ENCODE peak calls at places on chromosomes 2 and 18, in five cellular contexts. One of them, this sample, is unnamed.

GRCh38 chr2:177484396-177484795 is 91.8 kb downstream of the AGPS start:
- DNase-seq in tibial nerve: no peak
- DNase-seq in right cardiac atrium: no peak
- DNase-seq in fibroblast of lung: no peak
- DNase-seq in mammary epithelial cell: no peak
- DNase-seq in this sample: no peak

GRCh38 chr18:13521418-13521817 is 204.9 kb downstream of the FAM210A start:
- DNase-seq in fibroblast of lung: no peak
- DNase-seq in right cardiac atrium: no peak
- DNase-seq in mammary epithelial cell: no peak
- DNase-seq in tibial nerve: no peak
- DNase-seq in this sample: no peak

GRCh38 chr2:196208915-196209314 is 37.5 kb upstream of the STK17B start:
- DNase-seq in mammary epithelial cell: no peak
- DNase-seq in fibroblast of lung: peak; percentile 7
- DNase-seq in tibial nerve: no peak
- DNase-seq in right cardiac atrium: no peak
- DNase-seq in this sample: no peak

GRCh38 chr2:128645631-128646030 is 327.0 kb upstream of the HS6ST1 start:
- DNase-seq in mammary epithelial cell: no peak
- DNase-seq in right cardiac atrium: no peak
- DNase-seq in fibroblast of lung: no peak
- DNase-seq in tibial nerve: no peak
- DNase-seq in this sample: peak; percentile 11

GRCh38 chr2:234218261-234219180 is 168.0 kb downstream of the SPP2 start:
- DNase-seq in tibial nerve: no peak
- DNase-seq in mammary epithelial cell: no peak
- DNase-seq in right cardiac atrium: no peak
- DNase-seq in fibroblast of lung: no peak
- DNase-seq in this sample: no peak

GRCh38 chr2:38737925-38738324 is 13.2 kb downstream of the SRSF7 start:
- DNase-seq in mammary epithelial cell: no peak
- DNase-seq in tibial nerve: no peak
- DNase-seq in fibroblast of lung: no peak
- DNase-seq in right cardiac atrium: no peak
- DNase-seq in this sample: no peak

GRCh38 chr2:18814387-18814786 is 225.0 kb upstream of the NT5C1B start:
- DNase-seq in mammary epithelial cell: no peak
- DNase-seq in fibroblast of lung: peak; percentile 85
- DNase-seq in tibial nerve: no peak
- DNase-seq in right cardiac atrium: no peak
- DNase-seq in this sample: no peak

GRCh38 chr2:63186331-63186730 is 135.7 kb downstream of the OTX1 start:
- DNase-seq in right cardiac atrium: no peak
- DNase-seq in tibial nerve: no peak
- DNase-seq in mammary epithelial cell: peak; percentile 13
- DNase-seq in fibroblast of lung: no peak
- DNase-seq in this sample: no peak

GRCh38 chr2:111213877-111214276 is 93.2 kb downstream of the BCL2L11 start:
- DNase-seq in mammary epithelial cell: no peak
- DNase-seq in fibroblast of lung: no peak
- DNase-seq in right cardiac atrium: no peak
- DNase-seq in tibial nerve: no peak
- DNase-seq in this sample: no peak

GRCh38 chr2:98281607-98282006 is 64.6 kb upstream of the CNGA3 start:
- DNase-seq in fibroblast of lung: no peak
- DNase-seq in mammary epithelial cell: no peak
- DNase-seq in right cardiac atrium: no peak
- DNase-seq in tibial nerve: no peak
- DNase-seq in this sample: no peak

GRCh38 chr18:52510139-52510538 is 170.1 kb downstream of the DCC start:
- DNase-seq in mammary epithelial cell: no peak
- DNase-seq in tibial nerve: no peak
- DNase-seq in fibroblast of lung: no peak
- DNase-seq in right cardiac atrium: no peak
- DNase-seq in this sample: peak; percentile 5

GRCh38 chr2:172928754-172929153 is 146.9 kb upstream of the MAP3K20 start:
- DNase-seq in tibial nerve: no peak
- DNase-seq in right cardiac atrium: no peak
- DNase-seq in mammary epithelial cell: no peak
- DNase-seq in fibroblast of lung: peak; percentile 83
- DNase-seq in this sample: no peak

GRCh38 chr2:104539649-104540048 is 314.3 kb upstream of the POU3F3 start:
- DNase-seq in right cardiac atrium: no peak
- DNase-seq in fibroblast of lung: no peak
- DNase-seq in mammary epithelial cell: no peak
- DNase-seq in tibial nerve: no peak
- DNase-seq in this sample: no peak

GRCh38 chr2:126389446-126389845 is 266.5 kb upstream of the GYPC start:
- DNase-seq in mammary epithelial cell: no peak
- DNase-seq in right cardiac atrium: no peak
- DNase-seq in tibial nerve: no peak
- DNase-seq in fibroblast of lung: no peak
- DNase-seq in this sample: no peak

GRCh38 chr2:855177-855576 is 95.5 kb upstream of the SNTG2 start:
- DNase-seq in fibroblast of lung: no peak
- DNase-seq in mammary epithelial cell: no peak
- DNase-seq in tibial nerve: no peak
- DNase-seq in right cardiac atrium: no peak
- DNase-seq in this sample: no peak

GRCh38 chr2:9805435-9806297 is 37.6 kb upstream of the TAF1B start:
- DNase-seq in right cardiac atrium: no peak
- DNase-seq in tibial nerve: peak; percentile 29
- DNase-seq in mammary epithelial cell: no peak
- DNase-seq in fibroblast of lung: peak; percentile 9
- DNase-seq in this sample: no peak

GRCh38 chr2:168700615-168701245 is 101.7 kb upstream of the NOSTRIN start:
- DNase-seq in right cardiac atrium: no peak
- DNase-seq in mammary epithelial cell: peak; percentile 78
- DNase-seq in tibial nerve: no peak
- DNase-seq in fibroblast of lung: peak; percentile 79
- DNase-seq in this sample: no peak

GRCh38 chr2:191677091-191677645 is 768 bp upstream of the NABP1 start:
- DNase-seq in right cardiac atrium: peak; percentile 45
- DNase-seq in mammary epithelial cell: peak; percentile 48
- DNase-seq in tibial nerve: no peak
- DNase-seq in fibroblast of lung: peak; percentile 97
- DNase-seq in this sample: peak; percentile 27

GRCh38 chr2:215614296-215614695 is 178.4 kb upstream of the FN1 start:
- DNase-seq in right cardiac atrium: no peak
- DNase-seq in fibroblast of lung: no peak
- DNase-seq in tibial nerve: no peak
- DNase-seq in mammary epithelial cell: no peak
- DNase-seq in this sample: no peak

GRCh38 chr2:219024059-219024458 is 17.3 kb downstream of the CFAP65 start:
- DNase-seq in tibial nerve: no peak
- DNase-seq in fibroblast of lung: no peak
- DNase-seq in mammary epithelial cell: no peak
- DNase-seq in right cardiac atrium: no peak
- DNase-seq in this sample: no peak

GRCh38 chr2:227513113-227513512 is 41.2 kb downstream of the AGFG1 start:
- DNase-seq in tibial nerve: no peak
- DNase-seq in right cardiac atrium: no peak
- DNase-seq in fibroblast of lung: no peak
- DNase-seq in mammary epithelial cell: no peak
- DNase-seq in this sample: no peak

GRCh38 chr2:44167311-44167907 is 1.3 kb upstream of the PPM1B start:
- DNase-seq in tibial nerve: peak; percentile 12
- DNase-seq in mammary epithelial cell: no peak
- DNase-seq in right cardiac atrium: no peak
- DNase-seq in fibroblast of lung: no peak
- DNase-seq in this sample: no peak

GRCh38 chr2:42092084-42092996 is 44.5 kb downstream of the PKDCC start:
- DNase-seq in fibroblast of lung: peak; percentile 25
- DNase-seq in tibial nerve: no peak
- DNase-seq in right cardiac atrium: no peak
- DNase-seq in mammary epithelial cell: peak; percentile 17
- DNase-seq in this sample: peak; percentile 65

GRCh38 chr2:102253140-102253752 is 58.1 kb upstream of the IL1RL1 start:
- DNase-seq in mammary epithelial cell: peak; percentile 43
- DNase-seq in tibial nerve: no peak
- DNase-seq in fibroblast of lung: no peak
- DNase-seq in right cardiac atrium: no peak
- DNase-seq in this sample: no peak

GRCh38 chr2:43178055-43178598 is 48.3 kb downstream of the ZFP36L2 start:
- DNase-seq in right cardiac atrium: no peak
- DNase-seq in mammary epithelial cell: no peak
- DNase-seq in fibroblast of lung: no peak
- DNase-seq in tibial nerve: no peak
- DNase-seq in this sample: no peak

GRCh38 chr2:188645982-188646381 is 328.2 kb upstream of the COL3A1 start:
- DNase-seq in right cardiac atrium: no peak
- DNase-seq in mammary epithelial cell: no peak
- DNase-seq in fibroblast of lung: peak; percentile 88
- DNase-seq in tibial nerve: no peak
- DNase-seq in this sample: no peak

GRCh38 chr2:196783431-196784094 is 15.9 kb downstream of the GTF3C3 start:
- DNase-seq in fibroblast of lung: peak; percentile 70
- DNase-seq in tibial nerve: no peak
- DNase-seq in mammary epithelial cell: peak; percentile 75
- DNase-seq in right cardiac atrium: no peak
- DNase-seq in this sample: no peak

GRCh38 chr2:181037922-181038321 is 57.5 kb downstream of the UBE2E3 start:
- DNase-seq in fibroblast of lung: peak; percentile 83
- DNase-seq in tibial nerve: no peak
- DNase-seq in mammary epithelial cell: peak; percentile 73
- DNase-seq in right cardiac atrium: no peak
- DNase-seq in this sample: no peak

GRCh38 chr2:188039307-188039706 is 252.4 kb upstream of the GULP1 start:
- DNase-seq in mammary epithelial cell: no peak
- DNase-seq in fibroblast of lung: no peak
- DNase-seq in tibial nerve: no peak
- DNase-seq in right cardiac atrium: no peak
- DNase-seq in this sample: no peak

GRCh38 chr2:157329524-157329923 is 3.9 kb upstream of the ERMN start:
- DNase-seq in fibroblast of lung: no peak
- DNase-seq in tibial nerve: no peak
- DNase-seq in right cardiac atrium: no peak
- DNase-seq in mammary epithelial cell: no peak
- DNase-seq in this sample: no peak

GRCh38 chr2:69711971-69712370 is 30.0 kb upstream of the ANXA4 start:
- DNase-seq in fibroblast of lung: no peak
- DNase-seq in tibial nerve: no peak
- DNase-seq in right cardiac atrium: no peak
- DNase-seq in mammary epithelial cell: no peak
- DNase-seq in this sample: no peak

GRCh38 chr2:28689764-28690163 is 61.9 kb upstream of the PPP1CB start:
- DNase-seq in tibial nerve: no peak
- DNase-seq in right cardiac atrium: no peak
- DNase-seq in mammary epithelial cell: no peak
- DNase-seq in fibroblast of lung: no peak
- DNase-seq in this sample: no peak

GRCh38 chr2:28694364-28694763 is 57.3 kb upstream of the PPP1CB start:
- DNase-seq in tibial nerve: no peak
- DNase-seq in mammary epithelial cell: no peak
- DNase-seq in right cardiac atrium: no peak
- DNase-seq in fibroblast of lung: no peak
- DNase-seq in this sample: no peak

GRCh38 chr2:28692411-28692810 is 59.2 kb upstream of the PPP1CB start:
- DNase-seq in right cardiac atrium: no peak
- DNase-seq in tibial nerve: no peak
- DNase-seq in mammary epithelial cell: no peak
- DNase-seq in fibroblast of lung: no peak
- DNase-seq in this sample: no peak

GRCh38 chr2:28693223-28693622 is 58.4 kb upstream of the PPP1CB start:
- DNase-seq in mammary epithelial cell: no peak
- DNase-seq in fibroblast of lung: no peak
- DNase-seq in tibial nerve: no peak
- DNase-seq in right cardiac atrium: no peak
- DNase-seq in this sample: no peak

DNA sequence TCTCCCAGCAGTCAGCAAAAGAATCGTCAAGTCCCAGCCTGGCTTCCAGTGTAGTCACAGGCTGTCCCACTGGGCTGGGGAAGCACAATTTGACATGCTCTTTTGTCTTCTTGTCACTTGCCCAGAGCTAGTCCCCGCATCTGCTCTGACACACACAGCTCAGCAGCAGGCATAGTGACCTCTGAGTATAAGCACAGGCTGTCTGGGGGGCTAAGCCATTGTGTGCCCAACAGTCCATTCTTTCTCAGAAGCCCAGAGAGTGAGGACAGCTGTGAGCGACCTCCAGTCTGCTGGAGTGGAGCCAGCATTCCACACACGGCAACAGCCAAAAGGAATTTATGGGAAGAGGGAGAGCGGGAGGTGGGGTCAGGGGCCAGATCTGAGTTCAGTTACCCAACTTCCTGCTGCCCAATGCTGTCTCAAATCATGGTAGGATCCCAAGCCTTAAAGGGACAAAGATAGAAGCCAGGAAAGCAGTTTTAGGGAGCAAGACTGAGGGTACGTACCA is 59.8 kb upstream of the PPP1CB start:
- DNase-seq in fibroblast of lung: peak; percentile 82
- DNase-seq in right cardiac atrium: no peak
- DNase-seq in tibial nerve: no peak
- DNase-seq in mammary epithelial cell: no peak
- DNase-seq in this sample: peak; percentile 49
- H3K27ac ChIP-seq in fibroblast of lung: peak overlapping the region; percentile 31
- H3K27ac ChIP-seq in right cardiac atrium: peak overlapping the region; percentile 25
- H3K27ac ChIP-seq in tibial nerve: no peak overlapping the region
- H3K27ac ChIP-seq in mammary epithelial cell: no peak overlapping the region
- H3K27ac ChIP-seq in this sample: no peak overlapping the region

DNA sequence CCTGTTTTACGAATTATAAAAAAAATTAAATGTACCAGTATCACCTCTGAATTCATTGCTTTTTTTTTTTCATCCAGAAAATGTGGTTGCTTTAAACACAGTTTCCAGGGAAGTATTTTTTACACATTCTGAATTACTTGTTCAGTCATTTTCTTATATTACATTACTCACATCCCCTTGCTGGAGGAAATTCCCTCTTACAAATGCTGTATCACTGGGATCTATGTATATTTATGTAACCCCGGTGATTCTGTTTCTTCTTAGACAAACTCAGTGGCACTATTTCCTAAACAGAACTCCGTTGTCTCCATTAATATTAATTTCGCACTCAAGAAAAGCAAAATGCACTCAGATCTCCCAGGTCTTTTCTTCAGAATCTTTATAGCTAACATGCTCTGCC is 1078.5 kb upstream of the ZEB2 start:
- DNase-seq in mammary epithelial cell: peak; percentile 70
- DNase-seq in right cardiac atrium: no peak
- DNase-seq in tibial nerve: no peak
- DNase-seq in fibroblast of lung: peak; percentile 80
- DNase-seq in this sample: no peak
- H3K27ac ChIP-seq in mammary epithelial cell: no peak overlapping the region
- H3K27ac ChIP-seq in right cardiac atrium: no peak overlapping the region
- H3K27ac ChIP-seq in tibial nerve: no peak overlapping the region
- H3K27ac ChIP-seq in fibroblast of lung: no peak overlapping the region
- H3K27ac ChIP-seq in this sample: no peak overlapping the region

GRCh38 chr2:88680266-88680902 is 11.1 kb upstream of the RPIA start:
- DNase-seq in fibroblast of lung: no peak
- DNase-seq in mammary epithelial cell: no peak
- DNase-seq in tibial nerve: peak; percentile 19
- DNase-seq in right cardiac atrium: no peak
- DNase-seq in this sample: no peak
- H3K27ac ChIP-seq in fibroblast of lung: no peak overlapping the region
- H3K27ac ChIP-seq in mammary epithelial cell: no peak overlapping the region
- H3K27ac ChIP-seq in tibial nerve: no peak overlapping the region
- H3K27ac ChIP-seq in right cardiac atrium: no peak overlapping the region
- H3K27ac ChIP-seq in this sample: no peak overlapping the region

GRCh38 chr2:17729880-17730279 is 23.7 kb downstream of the SMC6 start:
- DNase-seq in fibroblast of lung: no peak
- DNase-seq in mammary epithelial cell: no peak
- DNase-seq in right cardiac atrium: no peak
- DNase-seq in tibial nerve: no peak
- DNase-seq in this sample: no peak
- H3K27ac ChIP-seq in fibroblast of lung: no peak overlapping the region
- H3K27ac ChIP-seq in mammary epithelial cell: no peak overlapping the region
- H3K27ac ChIP-seq in right cardiac atrium: no peak overlapping the region
- H3K27ac ChIP-seq in tibial nerve: no peak overlapping the region
- H3K27ac ChIP-seq in this sample: peak overlapping the region; percentile 4

This sample was measured in GM23338.